ENCODE peak calls at places on chromosomes 5 and 9, in six cellular contexts. Q, S, O, U, Y and H are unnamed samples.

GRCh38 chr5:1511651-1512540 is 11.9 kb downstream of the LPCAT1 start:
- DNase-seq in Q (peak; percentile 55), S (no peak), O (peak; percentile 57), U (no peak), Y (no peak), H (peak; percentile 48)

GRCh38 chr9:77981332-77981731 is 50.3 kb downstream of the GNAQ start:
- DNase-seq in Q (peak; percentile 61), S (no peak), O (no peak), U (no peak), Y (peak; percentile 88), H (no peak)

GRCh38 chr5:98341038-98341710 is 432.3 kb upstream of the RGMB start:
- DNase-seq in Q (peak; percentile 99), S (no peak), O (peak; percentile 73), U (no peak), Y (no peak), H (no peak)

GRCh38 chr5:80584770-80585169 is 14.7 kb upstream of the ANKRD34B start:
- DNase-seq in Q (no peak), S (no peak), O (no peak), U (no peak), Y (no peak), H (no peak)

GRCh38 chr5:154309805-154310204 is 119.3 kb downstream of the GALNT10 start:
- DNase-seq in Q (no peak), S (no peak), O (no peak), U (no peak), Y (no peak), H (no peak)

GRCh38 chr9:93592389-93593021 is 16.1 kb downstream of the PHF2 start:
- DNase-seq in Q (no peak), S (no peak), O (no peak), U (peak; percentile 25), Y (no peak), H (peak; percentile 85)

GRCh38 chr9:93827545-93828330 is 127.4 kb downstream of the BARX1 start:
- DNase-seq in Q (peak; percentile 28), S (peak; percentile 60), O (peak; percentile 43), U (no peak), Y (peak; percentile 35), H (peak; percentile 88)

GRCh38 chr5:148125641-148126040 is 42.7 kb upstream of the SPINK14 start:
- DNase-seq in Q (peak; percentile 8), S (no peak), O (peak; percentile 32), U (no peak), Y (no peak), H (no peak)

GRCh38 chr5:56129288-56129687 is 103.8 kb downstream of the ANKRD55 start:
- DNase-seq in Q (peak; percentile 29), S (no peak), O (no peak), U (no peak), Y (no peak), H (no peak)

GRCh38 chr5:141779642-141780041 is 97.6 kb upstream of the ARAP3 start:
- DNase-seq in Q (peak; percentile 44), S (no peak), O (no peak), U (no peak), Y (no peak), H (peak; percentile 42)

GRCh38 chr9:16131269-16131668 is 578.4 kb downstream of the CCDC171 start:
- DNase-seq in Q (peak; percentile 67), S (no peak), O (peak; percentile 13), U (no peak), Y (no peak), H (peak; percentile 36)

GRCh38 chr5:158142182-158142581 is 283.2 kb upstream of the CLINT1 start:
- DNase-seq in Q (no peak), S (no peak), O (no peak), U (no peak), Y (no peak), H (no peak)

GRCh38 chr9:111036068-111036789 is 2.0 kb downstream of the LPAR1 start:
- DNase-seq in Q (peak; percentile 68), S (peak; percentile 26), O (peak; percentile 65), U (no peak), Y (no peak), H (peak; percentile 78)

GRCh38 chr5:42001673-42002072 is 76.6 kb downstream of the FBXO4 start:
- DNase-seq in Q (no peak), S (no peak), O (no peak), U (no peak), Y (no peak), H (peak; percentile 24)

GRCh38 chr5:67246108-67246507 is 49.5 kb upstream of the CD180 start:
- DNase-seq in Q (peak; percentile 82), S (peak; percentile 74), O (peak; percentile 75), U (no peak), Y (no peak), H (no peak)

GRCh38 chr9:123438821-123439220 is 82.8 kb downstream of the CRB2 start:
- DNase-seq in Q (peak; percentile 13), S (peak; percentile 77), O (peak; percentile 7), U (peak; percentile 41), Y (no peak), H (peak; percentile 49)

GRCh38 chr9:20382460-20383071 is 239.7 kb downstream of the MLLT3 start:
- DNase-seq in Q (peak; percentile 78), S (no peak), O (peak; percentile 50), U (no peak), Y (no peak), H (no peak)

DNA sequence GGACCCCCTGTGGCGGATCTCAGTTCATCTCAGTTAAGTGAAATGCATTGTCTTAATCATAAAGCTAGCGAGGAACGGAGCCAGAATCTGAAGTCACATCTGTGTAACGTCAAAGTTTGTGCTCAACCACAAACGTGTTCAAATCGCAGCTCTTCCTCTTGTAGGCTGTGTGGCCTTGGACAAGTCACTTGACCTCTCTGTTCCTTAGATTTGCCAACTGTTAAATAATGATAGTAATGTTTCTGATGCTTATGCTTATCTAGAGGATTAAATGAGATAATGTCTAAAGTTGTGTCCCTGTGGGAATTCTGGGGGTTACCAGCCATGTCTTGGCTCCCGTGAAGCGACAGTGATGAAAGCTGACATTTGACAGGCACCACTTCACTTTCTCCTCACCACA is 69.2 kb upstream of the NEURL1B start:
- DNase-seq in Q (no peak), S (no peak), O (no peak), U (no peak), Y (no peak), H (no peak)
- H4K8ac ChIP-seq in Q (no peak overlapping the region), S (no peak overlapping the region), O (no peak overlapping the region), U (no peak overlapping the region), Y (no peak overlapping the region), H (no peak overlapping the region)

DNA sequence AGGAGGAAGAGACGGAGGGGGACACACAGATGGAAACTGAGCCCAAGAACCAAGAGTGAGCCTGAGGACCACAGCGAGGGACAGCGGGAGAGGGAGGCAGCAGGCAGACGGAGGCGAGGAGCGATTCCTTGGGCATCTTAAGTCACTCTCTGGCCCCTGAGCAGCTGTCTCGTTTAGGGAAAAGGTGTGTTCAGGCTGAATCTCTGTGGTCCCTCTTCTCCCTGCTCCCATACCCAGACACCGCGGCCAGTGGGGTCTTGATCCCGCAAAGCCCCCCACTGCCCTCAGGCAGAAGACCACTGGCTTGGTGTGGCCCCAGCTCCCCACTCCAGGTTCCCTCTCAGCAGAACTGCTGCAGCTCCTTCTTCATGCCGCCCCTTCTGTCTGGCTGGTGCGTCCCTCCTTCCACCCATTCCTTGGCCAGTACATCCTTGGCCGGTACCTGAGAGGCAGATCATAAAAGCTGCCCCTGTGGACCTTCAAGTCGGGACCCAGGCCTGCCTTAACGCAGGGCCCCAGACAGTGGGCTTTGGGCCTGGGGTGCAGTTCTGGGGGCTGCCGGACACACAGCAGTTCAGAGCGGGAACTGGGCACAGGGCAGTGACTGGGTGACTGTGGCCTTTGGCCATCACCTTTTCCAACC is 5.8 kb upstream of the RALGDS start:
- DNase-seq in Q (no peak), S (no peak), O (no peak), U (no peak), Y (no peak), H (no peak)
- H3K14ac ChIP-seq in Q (no peak overlapping the region), S (no peak overlapping the region), O (peak overlapping the region; percentile 41), U (no peak overlapping the region), Y (no peak overlapping the region), H (no peak overlapping the region)

GRCh38 chr9:104934686-104935413 is 6.9 kb upstream of the ABCA1 start:
- DNase-seq in Q (peak; percentile 15), S (no peak), O (no peak), U (no peak), Y (no peak), H (no peak)
- H3K4ac ChIP-seq in Q (no peak overlapping the region), S (no peak overlapping the region), O (no peak overlapping the region), U (no peak overlapping the region), Y (no peak overlapping the region), H (no peak overlapping the region)

DNA sequence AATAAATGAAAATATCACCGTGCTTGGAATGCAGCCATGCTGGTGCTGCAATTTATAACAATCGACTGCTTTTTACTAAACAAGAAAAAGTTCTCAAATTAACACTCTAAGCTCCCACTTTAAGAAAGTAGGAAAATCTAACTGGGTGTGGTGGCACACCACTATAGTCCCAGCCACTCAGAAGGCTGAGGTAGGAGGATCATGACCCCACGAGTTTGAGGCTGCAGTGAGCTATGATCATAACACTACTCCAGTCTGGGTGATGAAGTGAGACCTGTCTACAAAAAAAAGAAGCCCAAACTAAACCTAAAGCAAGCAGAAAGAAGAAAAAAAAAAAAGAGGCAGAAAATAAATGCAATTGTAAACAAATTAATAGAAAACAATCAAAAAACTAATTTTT is 10.5 kb downstream of the CCNG1 start:
- DNase-seq in Q (no peak), S (no peak), O (no peak), U (no peak), Y (no peak), H (no peak)
- H4K8ac ChIP-seq in Q (no peak overlapping the region), S (no peak overlapping the region), O (no peak overlapping the region), U (no peak overlapping the region), Y (no peak overlapping the region), H (no peak overlapping the region)

GRCh38 chr9:116935149-116935897 is 248.2 kb downstream of the TRIM32 start:
- DNase-seq in Q (no peak), S (no peak), O (no peak), U (no peak), Y (peak; percentile 49), H (no peak)
- H3K14ac ChIP-seq in Q (no peak overlapping the region), S (no peak overlapping the region), O (no peak overlapping the region), U (no peak overlapping the region), Y (no peak overlapping the region), H (no peak overlapping the region)

GRCh38 chr9:13364271-13364670 is 84.8 kb upstream of the MPDZ start:
- DNase-seq in Q (no peak), S (no peak), O (no peak), U (no peak), Y (no peak), H (no peak)

GRCh38 chr9:13367784-13368183 is 88.3 kb upstream of the MPDZ start:
- DNase-seq in Q (no peak), S (no peak), O (no peak), U (no peak), Y (no peak), H (no peak)

DNA sequence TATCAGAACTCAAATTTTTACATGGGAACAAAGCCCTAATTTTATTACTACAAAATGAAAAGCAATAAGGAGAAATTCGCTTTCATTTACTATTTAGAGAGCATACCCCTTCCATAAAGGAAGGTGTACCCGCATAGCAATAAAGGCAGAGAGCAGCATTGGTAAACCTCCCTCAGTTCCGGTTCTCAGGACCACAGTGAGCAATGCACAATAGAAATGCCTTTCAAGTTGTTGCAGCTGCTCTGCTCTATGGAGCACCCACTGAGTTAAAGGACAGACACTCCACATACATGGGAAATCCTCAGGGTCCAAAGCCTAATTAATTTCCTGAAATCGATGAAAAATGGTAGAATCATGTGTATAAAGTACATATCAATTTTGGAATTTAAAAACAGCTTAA is 89.9 kb upstream of the MPDZ start:
- DNase-seq in Q (no peak), S (peak; percentile 23), O (no peak), U (no peak), Y (no peak), H (no peak)
- H3K4ac ChIP-seq in Q (no peak overlapping the region), S (no peak overlapping the region), O (no peak overlapping the region), U (no peak overlapping the region), Y (no peak overlapping the region), H (no peak overlapping the region)